ENCODE peak calls at places on chromosomes 13 and 19, in four cellular contexts. G, D, H and M are unnamed samples.

GRCh38 chr13:93847162-93847561 is 620.6 kb downstream of the GPC6 start:
- DNase-seq in G (no peak), D (no peak), H (no peak), M (no peak)

GRCh38 chr13:49502954-49503353 is 7.2 kb downstream of the PHF11 start:
- DNase-seq in G (peak), D (no peak), H (no peak), M (no peak)

GRCh38 chr19:40596608-40597328 is 4.4 kb upstream of the LTBP4 start:
- DNase-seq in G (peak), D (peak), H (peak), M (no peak)

GRCh38 chr19:14542721-14543328 is 13.4 kb downstream of the TECR start:
- DNase-seq in G (no peak), D (no peak), H (no peak), M (peak)

GRCh38 chr13:40502236-40502635 is 164.2 kb downstream of the FOXO1 start:
- DNase-seq in G (no peak), D (no peak), H (no peak), M (no peak)

GRCh38 chr13:46850214-46850613 is 46.6 kb downstream of the HTR2A start:
- DNase-seq in G (no peak), D (no peak), H (no peak), M (no peak)

GRCh38 chr19:33435706-33436359 is 62.3 kb downstream of the CEBPG start:
- DNase-seq in G (no peak), D (no peak), H (no peak), M (no peak)

GRCh38 chr13:45718063-45718462 is 15.9 kb downstream of the CBY2 start:
- DNase-seq in G (peak), D (no peak), H (no peak), M (peak)

GRCh38 chr19:54420068-54420382 is 4.8 kb downstream of the TTYH1 start:
- DNase-seq in G (no peak), D (no peak), H (no peak), M (no peak)

GRCh38 chr13:109336730-109337129 is 449.7 kb downstream of the IRS2 start:
- DNase-seq in G (no peak), D (no peak), H (no peak), M (no peak)

GRCh38 chr19:18118420-18119242 is 21.1 kb downstream of the MAST3 start:
- DNase-seq in G (peak), D (no peak), H (no peak), M (peak)
- H3K27ac ChIP-seq in G (peak), D (peak), H (peak), M (peak)

GRCh38 chr13:48158915-48159314 is 64.0 kb upstream of the MED4 start:
- DNase-seq in G (peak), D (no peak), H (no peak), M (no peak)
- H3K27ac ChIP-seq in G (peak), D (no peak), H (peak), M (no peak)

DNA sequence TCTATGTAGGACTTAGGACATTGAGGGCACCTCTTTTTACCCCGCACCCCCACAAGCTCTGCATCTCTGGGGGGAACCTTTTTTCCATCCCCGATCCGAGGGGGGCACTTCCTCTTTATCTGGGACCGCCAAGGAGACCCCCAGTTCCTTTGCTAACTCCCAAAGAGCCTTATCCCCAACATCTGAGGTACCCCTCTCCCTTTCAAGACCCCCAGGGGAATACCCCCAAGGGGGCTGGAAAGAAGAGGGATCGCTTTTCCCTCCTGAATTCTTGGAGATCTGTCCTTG is 1.1 kb downstream of the TNFSF9 start:
- DNase-seq in G (no peak), D (no peak), H (no peak), M (no peak)
- H3K27ac ChIP-seq in G (no peak), D (no peak), H (no peak), M (peak)

GRCh38 chr13:113848020-113848419 is 15.9 kb downstream of the GAS6 start:
- DNase-seq in G (peak), D (peak), H (peak), M (no peak)
- H3K27ac ChIP-seq in G (no peak), D (no peak), H (no peak), M (no peak)